ENCODE peak calls at places on chromosomes 2 and 18, in eight cellular contexts. D, G, E, K, C, R, Y and Z are unnamed samples.

GRCh38 chr2:46294185-46294836 is 2.9 kb upstream of the EPAS1 start:
- DNase-seq in E (peak; percentile 74), C (no peak), G (peak; percentile 40), Y (peak; percentile 44), D (no peak), K (no peak), R (no peak), Z (no peak)

GRCh38 chr2:184734338-184734737 is 136.0 kb downstream of the ZNF804A start:
- DNase-seq in R (no peak), C (no peak), E (no peak), D (no peak), Y (no peak), K (no peak), G (no peak), Z (no peak)

GRCh38 chr2:111068435-111069058 is 52.2 kb upstream of the BCL2L11 start:
- DNase-seq in D (no peak), E (no peak), C (peak; percentile 84), G (peak; percentile 94), K (no peak), Y (no peak), R (peak; percentile 61), Z (peak; percentile 85)

GRCh38 chr2:121186261-121186660 is 98.7 kb downstream of the TFCP2L1 start:
- DNase-seq in R (no peak), D (no peak), Y (no peak), K (no peak), E (no peak), G (no peak), C (no peak), Z (no peak)

GRCh38 chr2:240645346-240646060 is 20.2 kb downstream of the GPR35 start:
- DNase-seq in Y (no peak), C (no peak), G (no peak), K (no peak), D (no peak), E (no peak), R (no peak), Z (no peak)

GRCh38 chr2:126656311-126657145 is 570 bp downstream of the GYPC start:
- DNase-seq in R (no peak), G (no peak), Y (no peak), C (no peak), D (no peak), E (peak; percentile 72), K (peak; percentile 58), Z (no peak)

GRCh38 chr18:50862401-50862800 is 16.5 kb upstream of the ME2 start:
- DNase-seq in K (no peak), D (no peak), Y (no peak), G (no peak), C (no peak), E (no peak), R (no peak), Z (no peak)

GRCh38 chr2:71282493-71282892 is 49.1 kb upstream of the ZNF638 start:
- DNase-seq in K (no peak), R (no peak), Y (no peak), C (peak; percentile 3), E (no peak), G (no peak), D (peak; percentile 45), Z (no peak)

GRCh38 chr2:68901199-68901515 is 30.0 kb upstream of the BMP10 start:
- DNase-seq in R (no peak), E (peak; percentile 45), G (peak; percentile 16), K (peak; percentile 34), C (peak; percentile 28), Y (peak; percentile 19), D (peak; percentile 40), Z (no peak)

GRCh38 chr2:110861616-110862260 is 129.4 kb downstream of the ACOXL start:
- DNase-seq in E (peak; percentile 89), G (no peak), C (no peak), D (peak; percentile 64), R (no peak), K (no peak), Y (no peak), Z (no peak)

GRCh38 chr18:57908092-57908491 is 105.0 kb upstream of the ATP8B1 start:
- DNase-seq in R (no peak), E (no peak), D (no peak), G (no peak), C (no peak), Y (peak; percentile 46), K (no peak), Z (no peak)
- H3K4me1 ChIP-seq in R (no peaks in the 10 kb centered on the region), E (no peaks in the 10 kb centered on the region), D (peaks cover 5% of the 10 kb centered on the region), G (peaks cover 6% of the 10 kb centered on the region), C (peaks cover 14% of the 10 kb centered on the region), Y (peaks cover 4% of the 10 kb centered on the region), K (no peaks in the 10 kb centered on the region), Z (peaks cover 2% of the 10 kb centered on the region)

DNA sequence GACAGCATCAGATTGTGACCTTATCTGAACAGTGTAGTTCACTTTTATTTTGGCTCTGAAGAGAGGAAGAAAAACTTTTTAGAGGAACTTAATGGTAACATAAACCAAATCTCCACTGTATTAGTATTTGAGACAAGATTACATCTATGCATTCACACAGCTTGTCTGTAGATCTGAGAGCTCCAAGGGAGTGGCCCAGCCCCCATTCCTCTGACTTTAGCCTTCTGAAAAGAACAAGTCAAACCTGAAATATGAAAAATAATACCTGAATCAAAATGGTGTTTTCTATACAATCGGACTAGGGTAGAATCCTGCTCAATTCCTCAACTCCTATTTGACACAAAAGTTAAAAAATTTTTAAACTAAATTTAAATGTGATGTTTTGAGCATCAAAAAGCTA is 23.1 kb downstream of the STARD7 start:
- DNase-seq in C (no peak), G (no peak), Y (no peak), K (no peak), E (no peak), D (no peak), R (no peak), Z (peak; percentile 76)
- H3K36me3 ChIP-seq in C (peaks cover 22% of the 10 kb centered on the region), G (peaks cover 40% of the 10 kb centered on the region), Y (peaks cover 34% of the 10 kb centered on the region), K (peaks cover 10% of the 10 kb centered on the region), E (peaks cover 6% of the 10 kb centered on the region), D (peaks cover 48% of the 10 kb centered on the region), R (peaks cover 33% of the 10 kb centered on the region), Z (peaks cover 24% of the 10 kb centered on the region)

GRCh38 chr2:60353406-60353800 is 200.1 kb downstream of the BCL11A start:
- DNase-seq in D (no peak), E (peak; percentile 42), Y (no peak), C (no peak), G (no peak), R (no peak), K (no peak), Z (no peak)

GRCh38 chr2:60351321-60351720 is 202.1 kb downstream of the BCL11A start:
- DNase-seq in E (no peak), C (no peak), K (no peak), Y (no peak), R (no peak), G (no peak), D (no peak), Z (no peak)

GRCh38 chr2:60353863-60354262 is 199.6 kb downstream of the BCL11A start:
- DNase-seq in Y (no peak), C (no peak), E (no peak), K (no peak), R (no peak), D (no peak), G (no peak), Z (no peak)

GRCh38 chr2:60351802-60352201 is 201.7 kb downstream of the BCL11A start:
- DNase-seq in D (no peak), K (no peak), C (no peak), G (no peak), Y (no peak), R (no peak), E (no peak), Z (no peak)

GRCh38 chr2:60352491-60353405 is 200.7 kb downstream of the BCL11A start:
- DNase-seq in R (no peak), G (no peak), Y (no peak), K (no peak), D (no peak), E (no peak), C (no peak), Z (no peak)
- H2AFZ ChIP-seq in R (no peak overlapping the region), G (no peak overlapping the region), Y (no peak overlapping the region), K (no peak overlapping the region), D (no peak overlapping the region), E (peak overlapping the region; percentile 89), C (no peak overlapping the region), Z (no peak overlapping the region)

GRCh38 chr2:174664084-174664759 is 66.6 kb upstream of the WIPF1 start:
- DNase-seq in E (no peak), C (peak; percentile 8), D (no peak), Y (no peak), G (no peak), K (no peak), R (no peak), Z (no peak)
- H3K4me1 ChIP-seq in E (peaks cover 19% of the 10 kb centered on the region), C (no peaks in the 10 kb centered on the region), D (no peaks in the 10 kb centered on the region), Y (peaks cover 14% of the 10 kb centered on the region), G (peaks cover 10% of the 10 kb centered on the region), K (peaks cover 10% of the 10 kb centered on the region), R (no peaks in the 10 kb centered on the region), Z (peaks cover 41% of the 10 kb centered on the region)

GRCh38 chr2:100721693-100722092 is 98.2 kb upstream of the NPAS2 start:
- DNase-seq in E (no peak), K (no peak), C (peak; percentile 55), D (no peak), Y (no peak), G (peak; percentile 48), R (no peak), Z (no peak)
- H3K36me3 ChIP-seq in E (no peaks in the 10 kb centered on the region), K (no peaks in the 10 kb centered on the region), C (no peaks in the 10 kb centered on the region), D (no peaks in the 10 kb centered on the region), Y (no peaks in the 10 kb centered on the region), G (no peaks in the 10 kb centered on the region), R (no peaks in the 10 kb centered on the region), Z (no peaks in the 10 kb centered on the region)